ENCODE peak calls at places on chromosomes 6 and 20, in five cellular contexts. One of them, this sample, is unnamed.

GRCh38 chr6:149834513-149835481 is 29.4 kb downstream of the LRP11 start:
- DNase-seq in amniotic stem cell: peak
- DNase-seq in DMS153: no peak
- DNase-seq in H7: peak
- DNase-seq in stimulated activated CD8-positive, alpha-beta memory T cell treated with anti-CD3 and anti-CD28 coated beads, Interleukin-7, amount 100 ng/mL, for 1 hour: peak
- DNase-seq in this sample: peak

GRCh38 chr20:50478162-50479036 is 31.8 kb upstream of the PTPN1 start:
- DNase-seq in amniotic stem cell: no peak
- DNase-seq in DMS153: peak
- DNase-seq in H7: peak
- DNase-seq in stimulated activated CD8-positive, alpha-beta memory T cell treated with anti-CD3 and anti-CD28 coated beads, Interleukin-7, amount 100 ng/mL, for 1 hour: peak
- DNase-seq in this sample: peak

GRCh38 chr20:61768926-61769832 is 296.5 kb downstream of the TAF4 start:
- DNase-seq in amniotic stem cell: no peak
- DNase-seq in DMS153: no peak
- DNase-seq in H7: no peak
- DNase-seq in stimulated activated CD8-positive, alpha-beta memory T cell treated with anti-CD3 and anti-CD28 coated beads, Interleukin-7, amount 100 ng/mL, for 1 hour: no peak
- DNase-seq in this sample: no peak

GRCh38 chr6:15036690-15037245 is 209.1 kb upstream of the JARID2 start:
- DNase-seq in amniotic stem cell: no peak
- DNase-seq in DMS153: peak
- DNase-seq in H7: no peak
- DNase-seq in stimulated activated CD8-positive, alpha-beta memory T cell treated with anti-CD3 and anti-CD28 coated beads, Interleukin-7, amount 100 ng/mL, for 1 hour: no peak
- DNase-seq in this sample: no peak

GRCh38 chr6:141675957-141676356 is 456.8 kb upstream of the GJE1 start:
- DNase-seq in amniotic stem cell: no peak
- DNase-seq in DMS153: no peak
- DNase-seq in H7: no peak
- DNase-seq in stimulated activated CD8-positive, alpha-beta memory T cell treated with anti-CD3 and anti-CD28 coated beads, Interleukin-7, amount 100 ng/mL, for 1 hour: no peak
- DNase-seq in this sample: no peak

GRCh38 chr6:7173843-7174503 is 66.2 kb downstream of the RREB1 start:
- DNase-seq in amniotic stem cell: no peak
- DNase-seq in DMS153: no peak
- DNase-seq in H7: peak
- DNase-seq in stimulated activated CD8-positive, alpha-beta memory T cell treated with anti-CD3 and anti-CD28 coated beads, Interleukin-7, amount 100 ng/mL, for 1 hour: no peak
- DNase-seq in this sample: no peak

GRCh38 chr6:36244641-36245280 is 25.1 kb upstream of the PNPLA1 start:
- DNase-seq in amniotic stem cell: no peak
- DNase-seq in DMS153: no peak
- DNase-seq in H7: peak
- DNase-seq in stimulated activated CD8-positive, alpha-beta memory T cell treated with anti-CD3 and anti-CD28 coated beads, Interleukin-7, amount 100 ng/mL, for 1 hour: no peak
- DNase-seq in this sample: peak

GRCh38 chr6:17347012-17347411 is 46.4 kb upstream of the CAP2 start:
- DNase-seq in amniotic stem cell: no peak
- DNase-seq in DMS153: no peak
- DNase-seq in H7: no peak
- DNase-seq in stimulated activated CD8-positive, alpha-beta memory T cell treated with anti-CD3 and anti-CD28 coated beads, Interleukin-7, amount 100 ng/mL, for 1 hour: no peak
- DNase-seq in this sample: peak

GRCh38 chr20:58408603-58409246 is 19.7 kb downstream of the VAPB start:
- DNase-seq in amniotic stem cell: no peak
- DNase-seq in DMS153: peak
- DNase-seq in H7: no peak
- DNase-seq in stimulated activated CD8-positive, alpha-beta memory T cell treated with anti-CD3 and anti-CD28 coated beads, Interleukin-7, amount 100 ng/mL, for 1 hour: no peak
- DNase-seq in this sample: no peak

GRCh38 chr6:143441680-143442359 is 8.7 kb downstream of the ADAT2 start:
- DNase-seq in amniotic stem cell: no peak
- DNase-seq in DMS153: no peak
- DNase-seq in H7: no peak
- DNase-seq in stimulated activated CD8-positive, alpha-beta memory T cell treated with anti-CD3 and anti-CD28 coated beads, Interleukin-7, amount 100 ng/mL, for 1 hour: no peak
- DNase-seq in this sample: no peak

GRCh38 chr6:132830236-132830799 is 15.9 kb downstream of the RPS12 start:
- DNase-seq in amniotic stem cell: no peak
- DNase-seq in DMS153: peak
- DNase-seq in H7: peak
- DNase-seq in stimulated activated CD8-positive, alpha-beta memory T cell treated with anti-CD3 and anti-CD28 coated beads, Interleukin-7, amount 100 ng/mL, for 1 hour: no peak
- DNase-seq in this sample: no peak

GRCh38 chr20:34709044-34709835 is 5.1 kb downstream of the TP53INP2 start:
- DNase-seq in amniotic stem cell: peak
- DNase-seq in DMS153: peak
- DNase-seq in H7: peak
- DNase-seq in stimulated activated CD8-positive, alpha-beta memory T cell treated with anti-CD3 and anti-CD28 coated beads, Interleukin-7, amount 100 ng/mL, for 1 hour: peak
- DNase-seq in this sample: peak

GRCh38 chr6:153997221-153997620 is 41.8 kb upstream of the OPRM1 start:
- DNase-seq in amniotic stem cell: no peak
- DNase-seq in DMS153: no peak
- DNase-seq in H7: no peak
- DNase-seq in stimulated activated CD8-positive, alpha-beta memory T cell treated with anti-CD3 and anti-CD28 coated beads, Interleukin-7, amount 100 ng/mL, for 1 hour: no peak
- DNase-seq in this sample: no peak

GRCh38 chr6:43242908-43243648 is at the start of gene TTBK1:
- DNase-seq in amniotic stem cell: no peak
- DNase-seq in DMS153: no peak
- DNase-seq in H7: no peak
- DNase-seq in stimulated activated CD8-positive, alpha-beta memory T cell treated with anti-CD3 and anti-CD28 coated beads, Interleukin-7, amount 100 ng/mL, for 1 hour: no peak
- DNase-seq in this sample: no peak

GRCh38 chr20:8414611-8415274 is 282.7 kb downstream of the PLCB1 start:
- DNase-seq in amniotic stem cell: no peak
- DNase-seq in DMS153: peak
- DNase-seq in H7: no peak
- DNase-seq in stimulated activated CD8-positive, alpha-beta memory T cell treated with anti-CD3 and anti-CD28 coated beads, Interleukin-7, amount 100 ng/mL, for 1 hour: no peak
- DNase-seq in this sample: peak

GRCh38 chr6:13188306-13188705 is 140.0 kb downstream of the TBC1D7 start:
- DNase-seq in amniotic stem cell: no peak
- DNase-seq in DMS153: no peak
- DNase-seq in H7: no peak
- DNase-seq in stimulated activated CD8-positive, alpha-beta memory T cell treated with anti-CD3 and anti-CD28 coated beads, Interleukin-7, amount 100 ng/mL, for 1 hour: no peak
- DNase-seq in this sample: no peak

GRCh38 chr6:166417285-166417691 is 34.5 kb upstream of the MPC1 start:
- DNase-seq in amniotic stem cell: no peak
- DNase-seq in DMS153: no peak
- DNase-seq in H7: no peak
- DNase-seq in stimulated activated CD8-positive, alpha-beta memory T cell treated with anti-CD3 and anti-CD28 coated beads, Interleukin-7, amount 100 ng/mL, for 1 hour: peak
- DNase-seq in this sample: no peak

GRCh38 chr6:33578588-33579011 is 1.5 kb downstream of the BAK1 start:
- DNase-seq in amniotic stem cell: no peak
- DNase-seq in DMS153: no peak
- DNase-seq in H7: peak
- DNase-seq in stimulated activated CD8-positive, alpha-beta memory T cell treated with anti-CD3 and anti-CD28 coated beads, Interleukin-7, amount 100 ng/mL, for 1 hour: no peak
- DNase-seq in this sample: no peak

GRCh38 chr20:56005389-56005715 is at the start of gene CBLN4:
- DNase-seq in amniotic stem cell: no peak
- DNase-seq in DMS153: no peak
- DNase-seq in H7: peak
- DNase-seq in stimulated activated CD8-positive, alpha-beta memory T cell treated with anti-CD3 and anti-CD28 coated beads, Interleukin-7, amount 100 ng/mL, for 1 hour: no peak
- DNase-seq in this sample: no peak

GRCh38 chr6:62371840-62372239 is 85.8 kb upstream of the KHDRBS2 start:
- DNase-seq in amniotic stem cell: no peak
- DNase-seq in DMS153: peak
- DNase-seq in H7: no peak
- DNase-seq in stimulated activated CD8-positive, alpha-beta memory T cell treated with anti-CD3 and anti-CD28 coated beads, Interleukin-7, amount 100 ng/mL, for 1 hour: no peak
- DNase-seq in this sample: no peak

GRCh38 chr6:157092736-157093135 is 230.6 kb downstream of the TMEM242 start:
- DNase-seq in amniotic stem cell: no peak
- DNase-seq in DMS153: peak
- DNase-seq in H7: no peak
- DNase-seq in stimulated activated CD8-positive, alpha-beta memory T cell treated with anti-CD3 and anti-CD28 coated beads, Interleukin-7, amount 100 ng/mL, for 1 hour: no peak
- DNase-seq in this sample: peak

GRCh38 chr6:40256831-40257230 is 322.6 kb upstream of the MOCS1 start:
- DNase-seq in amniotic stem cell: no peak
- DNase-seq in DMS153: no peak
- DNase-seq in H7: no peak
- DNase-seq in stimulated activated CD8-positive, alpha-beta memory T cell treated with anti-CD3 and anti-CD28 coated beads, Interleukin-7, amount 100 ng/mL, for 1 hour: no peak
- DNase-seq in this sample: no peak

GRCh38 chr20:14449323-14449722 is 111.9 kb upstream of the FLRT3 start:
- DNase-seq in amniotic stem cell: no peak
- DNase-seq in DMS153: no peak
- DNase-seq in H7: no peak
- DNase-seq in stimulated activated CD8-positive, alpha-beta memory T cell treated with anti-CD3 and anti-CD28 coated beads, Interleukin-7, amount 100 ng/mL, for 1 hour: no peak
- DNase-seq in this sample: no peak

GRCh38 chr6:39377530-39377929 is 55.0 kb upstream of the KCNK16 start:
- DNase-seq in amniotic stem cell: peak
- DNase-seq in DMS153: peak
- DNase-seq in H7: peak
- DNase-seq in stimulated activated CD8-positive, alpha-beta memory T cell treated with anti-CD3 and anti-CD28 coated beads, Interleukin-7, amount 100 ng/mL, for 1 hour: no peak
- DNase-seq in this sample: peak

GRCh38 chr6:27893059-27893835 is 18.9 kb downstream of the OR2B2 start:
- DNase-seq in amniotic stem cell: peak
- DNase-seq in DMS153: peak
- DNase-seq in H7: peak
- DNase-seq in stimulated activated CD8-positive, alpha-beta memory T cell treated with anti-CD3 and anti-CD28 coated beads, Interleukin-7, amount 100 ng/mL, for 1 hour: peak
- DNase-seq in this sample: peak

GRCh38 chr20:17442588-17442987 is 88.6 kb downstream of the BFSP1 start:
- DNase-seq in amniotic stem cell: no peak
- DNase-seq in DMS153: no peak
- DNase-seq in H7: peak
- DNase-seq in stimulated activated CD8-positive, alpha-beta memory T cell treated with anti-CD3 and anti-CD28 coated beads, Interleukin-7, amount 100 ng/mL, for 1 hour: no peak
- DNase-seq in this sample: no peak

GRCh38 chr20:33796907-33797544 is 14.1 kb upstream of the CHMP4B start:
- DNase-seq in amniotic stem cell: no peak
- DNase-seq in DMS153: no peak
- DNase-seq in H7: no peak
- DNase-seq in stimulated activated CD8-positive, alpha-beta memory T cell treated with anti-CD3 and anti-CD28 coated beads, Interleukin-7, amount 100 ng/mL, for 1 hour: no peak
- DNase-seq in this sample: no peak

GRCh38 chr6:83258517-83258916 is 65.4 kb downstream of the RWDD2A start:
- DNase-seq in amniotic stem cell: no peak
- DNase-seq in DMS153: no peak
- DNase-seq in H7: no peak
- DNase-seq in stimulated activated CD8-positive, alpha-beta memory T cell treated with anti-CD3 and anti-CD28 coated beads, Interleukin-7, amount 100 ng/mL, for 1 hour: no peak
- DNase-seq in this sample: no peak

GRCh38 chr6:115838763-115839401 is 221.8 kb downstream of the FRK start:
- DNase-seq in amniotic stem cell: no peak
- DNase-seq in DMS153: no peak
- DNase-seq in H7: peak
- DNase-seq in stimulated activated CD8-positive, alpha-beta memory T cell treated with anti-CD3 and anti-CD28 coated beads, Interleukin-7, amount 100 ng/mL, for 1 hour: no peak
- DNase-seq in this sample: peak